ENCODE peak calls at places on chromosomes 3 and 15, in six cellular contexts. One of them, this sample, is unnamed.

GRCh38 chr3:4984511-4984864 is 5.3 kb downstream of the BHLHE40 start:
- DNase-seq in pancreas: no peak
- DNase-seq in cardiac fibroblast: no peak
- DNase-seq in A673: no peak
- DNase-seq in CD8-positive, alpha-beta T cell: no peak
- DNase-seq in fibroblast of pulmonary artery: peak
- DNase-seq in this sample: peak

GRCh38 chr15:39685999-39686613 is 96.5 kb downstream of the FSIP1 start:
- DNase-seq in pancreas: no peak
- DNase-seq in cardiac fibroblast: peak
- DNase-seq in A673: peak
- DNase-seq in CD8-positive, alpha-beta T cell: peak
- DNase-seq in fibroblast of pulmonary artery: peak
- DNase-seq in this sample: peak

GRCh38 chr3:127165036-127165435 is 27.9 kb upstream of the PRR23E start:
- DNase-seq in pancreas: no peak
- DNase-seq in cardiac fibroblast: no peak
- DNase-seq in A673: no peak
- DNase-seq in CD8-positive, alpha-beta T cell: no peak
- DNase-seq in fibroblast of pulmonary artery: no peak
- DNase-seq in this sample: no peak

GRCh38 chr3:43733459-43734384 is 43.0 kb downstream of the ABHD5 start:
- DNase-seq in pancreas: no peak
- DNase-seq in cardiac fibroblast: peak
- DNase-seq in A673: no peak
- DNase-seq in CD8-positive, alpha-beta T cell: no peak
- DNase-seq in fibroblast of pulmonary artery: peak
- DNase-seq in this sample: peak

GRCh38 chr15:67013696-67014095 is 51.7 kb upstream of the SMAD3 start:
- DNase-seq in pancreas: no peak
- DNase-seq in cardiac fibroblast: peak
- DNase-seq in A673: peak
- DNase-seq in CD8-positive, alpha-beta T cell: no peak
- DNase-seq in fibroblast of pulmonary artery: peak
- DNase-seq in this sample: peak

GRCh38 chr15:35648941-35649340 is 103.0 kb upstream of the DPH6 start:
- DNase-seq in pancreas: no peak
- DNase-seq in cardiac fibroblast: no peak
- DNase-seq in A673: no peak
- DNase-seq in CD8-positive, alpha-beta T cell: no peak
- DNase-seq in fibroblast of pulmonary artery: no peak
- DNase-seq in this sample: no peak

GRCh38 chr15:40747685-40748631 is 7.1 kb downstream of the RMDN3 start:
- DNase-seq in pancreas: no peak
- DNase-seq in cardiac fibroblast: no peak
- DNase-seq in A673: peak
- DNase-seq in CD8-positive, alpha-beta T cell: no peak
- DNase-seq in fibroblast of pulmonary artery: no peak
- DNase-seq in this sample: no peak

GRCh38 chr15:101115887-101116680 is 135.8 kb downstream of the CHSY1 start:
- DNase-seq in pancreas: no peak
- DNase-seq in cardiac fibroblast: peak
- DNase-seq in A673: no peak
- DNase-seq in CD8-positive, alpha-beta T cell: no peak
- DNase-seq in fibroblast of pulmonary artery: peak
- DNase-seq in this sample: peak

GRCh38 chr3:118968111-118968510 is 66.5 kb downstream of the IGSF11 start:
- DNase-seq in pancreas: no peak
- DNase-seq in cardiac fibroblast: no peak
- DNase-seq in A673: no peak
- DNase-seq in CD8-positive, alpha-beta T cell: no peak
- DNase-seq in fibroblast of pulmonary artery: no peak
- DNase-seq in this sample: no peak

GRCh38 chr3:64988188-64988587 is 300.4 kb upstream of the ADAMTS9 start:
- DNase-seq in pancreas: no peak
- DNase-seq in cardiac fibroblast: no peak
- DNase-seq in A673: peak
- DNase-seq in CD8-positive, alpha-beta T cell: no peak
- DNase-seq in fibroblast of pulmonary artery: peak
- DNase-seq in this sample: no peak

GRCh38 chr3:98741121-98741716 is 21.9 kb upstream of the ST3GAL6 start:
- DNase-seq in pancreas: no peak
- DNase-seq in cardiac fibroblast: peak
- DNase-seq in A673: no peak
- DNase-seq in CD8-positive, alpha-beta T cell: no peak
- DNase-seq in fibroblast of pulmonary artery: peak
- DNase-seq in this sample: peak

GRCh38 chr3:51670053-51670666 is 892 bp upstream of the TEX264 start:
- DNase-seq in pancreas: peak
- DNase-seq in cardiac fibroblast: no peak
- DNase-seq in A673: no peak
- DNase-seq in CD8-positive, alpha-beta T cell: no peak
- DNase-seq in fibroblast of pulmonary artery: no peak
- DNase-seq in this sample: no peak

GRCh38 chr15:45489690-45490238 is 32.8 kb downstream of the SLC30A4 start:
- DNase-seq in pancreas: no peak
- DNase-seq in cardiac fibroblast: no peak
- DNase-seq in A673: no peak
- DNase-seq in CD8-positive, alpha-beta T cell: no peak
- DNase-seq in fibroblast of pulmonary artery: no peak
- DNase-seq in this sample: no peak

GRCh38 chr15:68818671-68819450 is 1.8 kb downstream of the ANP32A start:
- DNase-seq in pancreas: peak
- DNase-seq in cardiac fibroblast: peak
- DNase-seq in A673: peak
- DNase-seq in CD8-positive, alpha-beta T cell: peak
- DNase-seq in fibroblast of pulmonary artery: peak
- DNase-seq in this sample: peak

GRCh38 chr3:17091895-17092294 is 207.1 kb downstream of the PLCL2 start:
- DNase-seq in pancreas: no peak
- DNase-seq in cardiac fibroblast: no peak
- DNase-seq in A673: no peak
- DNase-seq in CD8-positive, alpha-beta T cell: no peak
- DNase-seq in fibroblast of pulmonary artery: peak
- DNase-seq in this sample: peak

GRCh38 chr3:27319847-27320526 is 49.2 kb downstream of the NEK10 start:
- DNase-seq in pancreas: no peak
- DNase-seq in cardiac fibroblast: peak
- DNase-seq in A673: no peak
- DNase-seq in CD8-positive, alpha-beta T cell: no peak
- DNase-seq in fibroblast of pulmonary artery: peak
- DNase-seq in this sample: peak

GRCh38 chr3:89419647-89420141 is 312.3 kb downstream of the EPHA3 start:
- DNase-seq in pancreas: no peak
- DNase-seq in cardiac fibroblast: peak
- DNase-seq in A673: peak
- DNase-seq in CD8-positive, alpha-beta T cell: no peak
- DNase-seq in fibroblast of pulmonary artery: peak
- DNase-seq in this sample: peak

GRCh38 chr15:51281368-51281967 is 56.9 kb downstream of the CYP19A1 start:
- DNase-seq in pancreas: peak
- DNase-seq in cardiac fibroblast: peak
- DNase-seq in A673: peak
- DNase-seq in CD8-positive, alpha-beta T cell: no peak
- DNase-seq in fibroblast of pulmonary artery: peak
- DNase-seq in this sample: peak

GRCh38 chr15:85579957-85580694 is 199.7 kb downstream of the AKAP13 start:
- DNase-seq in pancreas: no peak
- DNase-seq in cardiac fibroblast: peak
- DNase-seq in A673: no peak
- DNase-seq in CD8-positive, alpha-beta T cell: no peak
- DNase-seq in fibroblast of pulmonary artery: peak
- DNase-seq in this sample: peak

GRCh38 chr3:190692256-190692655 is 170.2 kb downstream of the GMNC start:
- DNase-seq in pancreas: no peak
- DNase-seq in cardiac fibroblast: no peak
- DNase-seq in A673: peak
- DNase-seq in CD8-positive, alpha-beta T cell: no peak
- DNase-seq in fibroblast of pulmonary artery: no peak
- DNase-seq in this sample: no peak

GRCh38 chr3:61876797-61877196 is 315.4 kb downstream of the PTPRG start:
- DNase-seq in pancreas: no peak
- DNase-seq in cardiac fibroblast: peak
- DNase-seq in A673: no peak
- DNase-seq in CD8-positive, alpha-beta T cell: no peak
- DNase-seq in fibroblast of pulmonary artery: peak
- DNase-seq in this sample: peak

GRCh38 chr3:42600958-42601675 is 631 bp downstream of the NKTR start:
- DNase-seq in pancreas: no peak
- DNase-seq in cardiac fibroblast: peak
- DNase-seq in A673: peak
- DNase-seq in CD8-positive, alpha-beta T cell: peak
- DNase-seq in fibroblast of pulmonary artery: peak
- DNase-seq in this sample: peak

DNA sequence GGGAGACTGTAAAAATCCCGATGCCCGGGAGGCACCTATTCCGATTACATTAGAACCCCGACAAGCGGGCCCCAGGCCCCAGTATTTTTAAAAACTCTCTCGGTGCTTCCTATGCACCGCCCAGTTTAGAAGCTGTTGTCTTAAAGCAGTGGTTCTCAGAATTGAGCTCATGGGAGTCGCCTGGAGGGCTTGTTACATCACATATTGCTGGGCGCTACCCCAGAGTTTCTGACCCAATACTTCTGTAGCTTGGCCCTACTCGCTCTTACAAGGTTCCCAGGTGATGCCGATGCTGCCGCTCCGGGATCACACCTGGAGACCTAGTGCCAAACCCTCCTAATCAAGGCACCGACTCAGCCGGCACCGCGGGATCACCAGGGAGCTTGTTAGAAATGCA is 35.2 kb downstream of the CPN2 start:
- DNase-seq in pancreas: no peak
- DNase-seq in cardiac fibroblast: peak
- DNase-seq in A673: no peak
- DNase-seq in CD8-positive, alpha-beta T cell: no peak
- DNase-seq in fibroblast of pulmonary artery: peak
- DNase-seq in this sample: peak
- H3K4me3 ChIP-seq in pancreas: no peak
- H3K4me3 ChIP-seq in cardiac fibroblast: peak
- H3K4me3 ChIP-seq in A673: peak
- H3K4me3 ChIP-seq in CD8-positive, alpha-beta T cell: peak
- H3K4me3 ChIP-seq in fibroblast of pulmonary artery: no peak
- H3K4me3 ChIP-seq in this sample: peak

GRCh38 chr3:9810357-9810726 is 280 bp downstream of the TTLL3 start:
- DNase-seq in pancreas: no peak
- DNase-seq in cardiac fibroblast: no peak
- DNase-seq in A673: no peak
- DNase-seq in CD8-positive, alpha-beta T cell: no peak
- DNase-seq in fibroblast of pulmonary artery: no peak
- DNase-seq in this sample: peak

GRCh38 chr3:9809615-9810356 is at the start of gene TTLL3:
- DNase-seq in pancreas: peak
- DNase-seq in cardiac fibroblast: peak
- DNase-seq in A673: peak
- DNase-seq in CD8-positive, alpha-beta T cell: peak
- DNase-seq in fibroblast of pulmonary artery: peak
- DNase-seq in this sample: peak

GRCh38 chr3:9808345-9809037 is 1.6 kb upstream of the TTLL3 start:
- DNase-seq in pancreas: no peak
- DNase-seq in cardiac fibroblast: peak
- DNase-seq in A673: peak
- DNase-seq in CD8-positive, alpha-beta T cell: peak
- DNase-seq in fibroblast of pulmonary artery: peak
- DNase-seq in this sample: peak

GRCh38 chr3:9807981-9808344 is 2.1 kb upstream of the TTLL3 start:
- DNase-seq in pancreas: no peak
- DNase-seq in cardiac fibroblast: no peak
- DNase-seq in A673: no peak
- DNase-seq in CD8-positive, alpha-beta T cell: no peak
- DNase-seq in fibroblast of pulmonary artery: no peak
- DNase-seq in this sample: no peak

GRCh38 chr3:9809239-9809614 is 835 bp upstream of the TTLL3 start:
- DNase-seq in pancreas: no peak
- DNase-seq in cardiac fibroblast: no peak
- DNase-seq in A673: no peak
- DNase-seq in CD8-positive, alpha-beta T cell: no peak
- DNase-seq in fibroblast of pulmonary artery: no peak
- DNase-seq in this sample: no peak
- TF ChIP-seq CTCF in pancreas: no peak
- TF ChIP-seq CTCF in cardiac fibroblast: no peak
- TF ChIP-seq CTCF in A673: no peak
- TF ChIP-seq CTCF in CD8-positive, alpha-beta T cell: no peak
- TF ChIP-seq CTCF in fibroblast of pulmonary artery: no peak
- TF ChIP-seq CTCF in this sample: no peak

GRCh38 chr3:72697717-72698116 is 150.5 kb downstream of the SHQ1 start:
- DNase-seq in pancreas: no peak
- DNase-seq in cardiac fibroblast: no peak
- DNase-seq in A673: no peak
- DNase-seq in CD8-positive, alpha-beta T cell: no peak
- DNase-seq in fibroblast of pulmonary artery: no peak
- DNase-seq in this sample: no peak
- H3K4me3 ChIP-seq in pancreas: no peak
- H3K4me3 ChIP-seq in cardiac fibroblast: no peak
- H3K4me3 ChIP-seq in A673: no peak
- H3K4me3 ChIP-seq in CD8-positive, alpha-beta T cell: no peak
- H3K4me3 ChIP-seq in fibroblast of pulmonary artery: no peak
- H3K4me3 ChIP-seq in this sample: no peak

GRCh38 chr15:82862886-82863285 is 53.5 kb downstream of the WHAMM start:
- DNase-seq in pancreas: no peak
- DNase-seq in cardiac fibroblast: no peak
- DNase-seq in A673: no peak
- DNase-seq in CD8-positive, alpha-beta T cell: no peak
- DNase-seq in fibroblast of pulmonary artery: no peak
- DNase-seq in this sample: no peak
- TF ChIP-seq CTCF in pancreas: no peak
- TF ChIP-seq CTCF in cardiac fibroblast: no peak
- TF ChIP-seq CTCF in A673: no peak
- TF ChIP-seq CTCF in CD8-positive, alpha-beta T cell: no peak
- TF ChIP-seq CTCF in fibroblast of pulmonary artery: no peak
- TF ChIP-seq CTCF in this sample: no peak

DNA sequence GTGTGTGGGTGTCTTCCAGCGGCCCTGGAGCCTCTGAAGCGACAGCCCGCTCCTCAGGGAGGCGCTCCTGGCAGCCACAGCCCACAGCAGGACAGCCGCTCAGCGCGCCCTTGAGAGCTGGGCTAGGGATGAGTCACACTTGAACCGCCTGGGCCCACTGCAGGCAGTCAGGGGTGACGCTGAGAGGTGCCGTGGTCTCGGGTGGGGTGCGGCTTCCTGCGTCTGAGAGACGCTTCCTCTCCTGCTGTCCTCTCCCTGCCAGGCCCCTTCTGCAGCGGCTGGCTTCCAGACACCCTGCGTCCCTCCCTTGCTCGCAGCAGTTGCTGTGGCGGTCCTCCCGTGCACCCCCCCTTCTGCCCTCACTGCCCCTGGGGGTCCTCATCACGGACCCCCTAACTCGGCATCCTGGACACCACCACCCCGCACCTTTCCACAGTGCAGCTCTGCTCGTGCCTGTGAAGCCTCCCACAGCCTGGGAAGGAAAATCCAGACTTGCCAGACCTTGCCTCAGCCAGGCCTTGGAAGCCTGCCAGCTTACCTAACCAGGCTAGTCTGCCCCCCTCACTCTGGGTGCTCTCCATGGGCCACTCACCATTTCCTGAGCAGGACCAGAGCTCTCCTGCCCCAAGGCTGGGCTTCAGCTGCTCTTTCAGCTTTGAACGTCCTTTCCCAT is 1.1 kb upstream of the SPTBN5 start:
- DNase-seq in pancreas: peak
- DNase-seq in cardiac fibroblast: peak
- DNase-seq in A673: peak
- DNase-seq in CD8-positive, alpha-beta T cell: peak
- DNase-seq in fibroblast of pulmonary artery: peak
- DNase-seq in this sample: peak
- H3K4me3 ChIP-seq in pancreas: no peak
- H3K4me3 ChIP-seq in cardiac fibroblast: peak
- H3K4me3 ChIP-seq in A673: no peak
- H3K4me3 ChIP-seq in CD8-positive, alpha-beta T cell: peak
- H3K4me3 ChIP-seq in fibroblast of pulmonary artery: no peak
- H3K4me3 ChIP-seq in this sample: no peak

GRCh38 chr3:37456270-37456708 is 281.9 kb upstream of the LRRFIP2 start:
- DNase-seq in pancreas: no peak
- DNase-seq in cardiac fibroblast: peak
- DNase-seq in A673: peak
- DNase-seq in CD8-positive, alpha-beta T cell: no peak
- DNase-seq in fibroblast of pulmonary artery: peak
- DNase-seq in this sample: peak
- TF ChIP-seq CTCF in pancreas: no peak
- TF ChIP-seq CTCF in cardiac fibroblast: peak
- TF ChIP-seq CTCF in A673: no peak
- TF ChIP-seq CTCF in CD8-positive, alpha-beta T cell: no peak
- TF ChIP-seq CTCF in fibroblast of pulmonary artery: no peak
- TF ChIP-seq CTCF in this sample: no peak

This sample was measured in fibroblast of the aortic adventitia.